ENCODE peak calls at places on chromosomes 2 and 18, in four cellular contexts. L is gastrocnemius medialis, J is breast epithelium, H is NB4. I is an unnamed sample.

GRCh38 chr18:22300665-22301636 is 116.8 kb downstream of the CTAGE1 start:
- DNase-seq in L (no peak), J (no peak), H (peak), I (no peak)

GRCh38 chr2:74100254-74101216 is 47.2 kb downstream of the BOLA3 start:
- DNase-seq in L (no peak), J (no peak), H (no peak), I (no peak)

GRCh38 chr2:237694423-237695194 is 67.2 kb downstream of the LRRFIP1 start:
- DNase-seq in L (no peak), J (no peak), H (peak), I (no peak)

GRCh38 chr2:239169311-239170048 is 231.3 kb downstream of the HDAC4 start:
- DNase-seq in L (no peak), J (peak), H (no peak), I (peak)

GRCh38 chr2:8481463-8482009 is 200.3 kb upstream of the ID2 start:
- DNase-seq in L (no peak), J (peak), H (peak), I (peak)

GRCh38 chr18:8253943-8254342 is 355.3 kb upstream of the RAB12 start:
- DNase-seq in L (no peak), J (no peak), H (no peak), I (no peak)

GRCh38 chr2:175293776-175294175 is 112.3 kb upstream of the ATP5MC3 start:
- DNase-seq in L (no peak), J (no peak), H (no peak), I (no peak)

GRCh38 chr2:128638311-128638710 is 319.6 kb upstream of the HS6ST1 start:
- DNase-seq in L (no peak), J (peak), H (peak), I (peak)

GRCh38 chr2:46422717-46423394 is 56.5 kb upstream of the TMEM247 start:
- DNase-seq in L (no peak), J (no peak), H (no peak), I (no peak)

GRCh38 chr2:159714586-159714930 is 2.3 kb downstream of the MARCHF7 start:
- DNase-seq in L (no peak), J (no peak), H (no peak), I (no peak)

GRCh38 chr2:159712929-159713575 is 746 bp downstream of the MARCHF7 start:
- DNase-seq in L (no peak), J (no peak), H (no peak), I (no peak)

GRCh38 chr2:159716857-159717256 is 4.6 kb downstream of the MARCHF7 start:
- DNase-seq in L (no peak), J (no peak), H (no peak), I (no peak)

GRCh38 chr2:159713691-159714585 is 1.6 kb downstream of the MARCHF7 start:
- DNase-seq in L (peak), J (no peak), H (peak), I (no peak)

GRCh38 chr2:159715451-159715850 is 3.1 kb downstream of the MARCHF7 start:
- DNase-seq in L (no peak), J (no peak), H (no peak), I (no peak)
- TF ChIP-seq POLR2A in L (no peak), J (no peak), H (no peak), I (no peak)

GRCh38 chr2:228507870-228508269 is 326.4 kb upstream of the SPHKAP start:
- DNase-seq in L (no peak), J (no peak), H (no peak), I (no peak)

GRCh38 chr2:228507231-228507824 is 325.8 kb upstream of the SPHKAP start:
- DNase-seq in L (no peak), J (no peak), H (no peak), I (no peak)
- H3K4me3 ChIP-seq in L (no peak), J (no peak), H (no peak), I (no peak)

GRCh38 chr2:186740266-186740665 is 46.4 kb downstream of the FAM171B start:
- DNase-seq in L (no peak), J (no peak), H (no peak), I (no peak)

GRCh38 chr2:186737737-186738508 is 44.1 kb downstream of the FAM171B start:
- DNase-seq in L (no peak), J (no peak), H (no peak), I (no peak)

GRCh38 chr2:186734957-186735734 is 41.3 kb downstream of the FAM171B start:
- DNase-seq in L (no peak), J (no peak), H (no peak), I (no peak)

DNA sequence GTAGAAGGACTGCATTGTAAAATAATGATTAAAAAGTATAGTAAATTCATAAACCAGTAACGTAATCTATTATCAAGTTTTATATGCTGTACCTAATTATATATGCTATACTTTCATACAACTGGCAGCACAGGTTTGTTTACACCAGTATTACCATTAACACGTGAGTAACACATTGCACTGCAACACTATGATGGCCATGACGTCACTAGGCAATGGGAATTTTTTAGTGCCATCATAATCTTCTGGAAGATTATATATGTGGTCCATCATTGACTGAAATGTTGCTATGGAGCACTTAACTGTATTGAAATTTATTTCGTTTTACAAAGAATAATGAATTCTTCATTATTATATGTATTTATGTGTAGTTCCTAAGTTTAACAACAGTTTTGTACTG is 45.9 kb downstream of the FAM171B start:
- DNase-seq in L (no peak), J (no peak), H (no peak), I (no peak)
- TF ChIP-seq POLR2A in L (no peak), J (no peak), H (no peak), I (no peak)

DNA sequence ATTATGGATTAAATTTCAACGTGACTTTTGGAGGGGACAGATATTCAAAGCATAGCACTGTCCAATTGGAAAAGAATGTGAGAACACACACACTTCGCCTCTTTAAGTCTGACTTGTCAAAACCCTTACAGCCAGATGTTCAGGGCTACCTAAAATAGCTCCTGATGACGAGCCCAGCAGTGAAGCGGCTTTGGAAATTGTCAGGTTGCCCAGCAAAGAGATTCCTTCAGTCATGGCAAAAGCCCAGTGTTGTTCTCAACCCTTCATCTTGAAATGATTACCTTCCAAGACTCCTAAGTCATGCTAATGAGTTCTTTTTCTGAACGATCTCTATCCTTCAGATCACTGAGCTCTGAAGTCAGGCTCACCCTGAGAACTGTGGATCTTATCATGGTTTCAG is 436.6 kb downstream of the LRATD1 start:
- DNase-seq in L (no peak), J (no peak), H (no peak), I (no peak)
- H3K4me3 ChIP-seq in L (no peak), J (no peak), H (no peak), I (no peak)

GRCh38 chr2:39123436-39123999 is 2.7 kb upstream of the SOS1 start:
- DNase-seq in L (no peak), J (no peak), H (no peak), I (no peak)

GRCh38 chr2:39124770-39125075 is 3.9 kb upstream of the SOS1 start:
- DNase-seq in L (no peak), J (no peak), H (no peak), I (no peak)

GRCh38 chr2:39120771-39121522 is at the start of gene SOS1:
- DNase-seq in L (peak), J (peak), H (peak), I (peak)

GRCh38 chr2:39121523-39122063 is 742 bp upstream of the SOS1 start:
- DNase-seq in L (no peak), J (no peak), H (peak), I (no peak)

GRCh38 chr2:39124000-39124769 is 3.3 kb upstream of the SOS1 start:
- DNase-seq in L (peak), J (peak), H (peak), I (peak)
- TF ChIP-seq POLR2A in L (peak), J (peak), H (peak), I (no peak)

GRCh38 chr2:118738524-118739308 is 108.7 kb downstream of the EN1 start:
- DNase-seq in L (peak), J (no peak), H (no peak), I (peak)
- H3K4me3 ChIP-seq in L (no peak), J (no peak), H (no peak), I (no peak)

DNA sequence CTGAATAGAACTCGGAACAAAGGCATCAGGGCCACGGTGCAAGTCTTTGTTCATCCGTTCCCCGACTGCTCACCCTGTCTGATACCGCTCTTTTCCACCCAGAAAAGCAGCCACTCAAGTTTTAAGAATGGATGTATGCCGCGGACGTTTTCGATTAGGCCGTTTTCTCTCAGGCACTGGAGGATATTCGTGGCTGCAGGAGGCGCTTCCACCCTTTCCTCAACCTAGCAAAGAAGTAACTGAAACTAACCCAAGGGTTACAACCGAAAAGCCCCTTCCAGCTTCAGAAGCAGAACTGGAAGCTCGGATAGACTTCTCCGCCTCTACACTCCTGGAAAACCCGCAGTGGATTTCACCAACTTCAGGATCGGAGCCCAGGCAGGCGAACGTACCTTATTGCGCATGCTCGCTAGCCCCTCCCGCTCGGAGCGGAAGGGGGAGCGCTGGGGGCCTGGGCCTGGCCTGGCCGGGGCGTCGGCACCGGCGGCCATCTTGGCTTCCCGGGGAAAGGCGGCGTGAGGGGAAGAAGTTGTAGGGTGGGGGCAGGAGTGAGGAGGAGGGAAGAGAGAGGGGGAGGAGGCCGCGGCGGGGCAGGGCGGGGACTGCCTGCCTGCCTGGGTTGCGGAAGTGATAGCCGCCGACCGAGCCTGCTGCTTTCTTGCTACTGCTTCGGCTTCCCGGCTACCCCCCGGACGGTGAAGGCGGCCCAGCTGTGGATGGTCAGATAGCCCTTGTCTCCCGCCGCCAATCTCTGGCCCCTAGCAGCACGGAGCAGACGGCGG is at the start of gene ACTR3:
- DNase-seq in L (peak), J (peak), H (peak), I (peak)
- TF ChIP-seq POLR2A in L (peak), J (no peak), H (peak), I (no peak)

GRCh38 chr2:14072338-14072737 is 560.2 kb upstream of the LRATD1 start:
- DNase-seq in L (no peak), J (no peak), H (peak), I (no peak)

GRCh38 chr2:14079576-14079975 is 552.9 kb upstream of the LRATD1 start:
- DNase-seq in L (no peak), J (no peak), H (no peak), I (no peak)

GRCh38 chr2:14074691-14075090 is 557.8 kb upstream of the LRATD1 start:
- DNase-seq in L (no peak), J (no peak), H (no peak), I (no peak)
- H3K4me3 ChIP-seq in L (no peak), J (no peak), H (no peak), I (no peak)

GRCh38 chr18:56650056-56650455 is 1.1 kb upstream of the WDR7 start:
- DNase-seq in L (no peak), J (no peak), H (no peak), I (no peak)

GRCh38 chr18:56648307-56648706 is 2.9 kb upstream of the WDR7 start:
- DNase-seq in L (no peak), J (no peak), H (no peak), I (no peak)

GRCh38 chr18:56652802-56653201 is 1.6 kb downstream of the WDR7 start:
- DNase-seq in L (no peak), J (no peak), H (no peak), I (no peak)

GRCh38 chr18:56651771-56652092 is 573 bp downstream of the WDR7 start:
- DNase-seq in L (no peak), J (no peak), H (no peak), I (no peak)

GRCh38 chr18:56650944-56651770 is at the start of gene WDR7:
- DNase-seq in L (peak), J (peak), H (peak), I (peak)
- TF ChIP-seq POLR2A in L (peak), J (no peak), H (no peak), I (no peak)

I was measured in lower leg skin.